ENCODE peak calls at places on chromosomes 1 and 21, in eight cellular contexts. O, S, N, Q, D, U, W and M are unnamed samples. For H3K4me1, the result is how much of the 10 kb centered on the place peaks cover.

GRCh38 chr1:164518692-164519332 is 40.2 kb upstream of the PBX1 start:
- DNase-seq in N (no peak), U (no peak), Q (no peak), O (no peak), D (peak), W (no peak), S (no peak), M (peak)

GRCh38 chr1:94006604-94007003 is 97.4 kb upstream of the GCLM start:
- DNase-seq in D (no peak), Q (no peak), W (no peak), S (no peak), U (no peak), O (no peak), N (no peak), M (no peak)

GRCh38 chr1:244730153-244730933 is 77.4 kb downstream of the DESI2 start:
- DNase-seq in Q (no peak), S (no peak), W (peak), N (no peak), O (peak), D (peak), U (peak), M (peak)

GRCh38 chr1:145707183-145707867 is at the start of gene PDZK1:
- DNase-seq in Q (no peak), N (no peak), O (no peak), S (no peak), W (no peak), U (peak), D (peak), M (no peak)

GRCh38 chr1:1554926-1555915 is 14.8 kb upstream of the TMEM240 start:
- DNase-seq in W (no peak), D (peak), S (no peak), U (peak), O (peak), Q (no peak), N (no peak), M (no peak)

GRCh38 chr1:117671781-117672501 is 66.1 kb downstream of the TENT5C start:
- DNase-seq in S (peak), U (peak), D (peak), W (peak), Q (no peak), N (no peak), O (no peak), M (peak)

GRCh38 chr1:72937905-72938304 is 655.6 kb upstream of the NEGR1 start:
- DNase-seq in S (no peak), U (no peak), W (no peak), Q (no peak), O (no peak), N (no peak), D (no peak), M (no peak)

GRCh38 chr1:8134546-8135235 is 108.6 kb upstream of the ERRFI1 start:
- DNase-seq in Q (no peak), S (no peak), D (no peak), O (no peak), U (no peak), N (no peak), W (no peak), M (no peak)

GRCh38 chr21:32021319-32022027 is 148.7 kb downstream of the HUNK start:
- DNase-seq in D (no peak), S (no peak), N (no peak), Q (no peak), O (no peak), U (no peak), W (peak), M (no peak)

GRCh38 chr1:190019717-190020116 is 457.9 kb downstream of the BRINP3 start:
- DNase-seq in D (no peak), S (no peak), Q (peak), W (no peak), N (no peak), O (no peak), U (no peak), M (no peak)

GRCh38 chr1:106637566-106637965 is 418.9 kb upstream of the PRMT6 start:
- DNase-seq in N (no peak), W (no peak), S (no peak), U (no peak), O (no peak), Q (no peak), D (no peak), M (no peak)

DNA sequence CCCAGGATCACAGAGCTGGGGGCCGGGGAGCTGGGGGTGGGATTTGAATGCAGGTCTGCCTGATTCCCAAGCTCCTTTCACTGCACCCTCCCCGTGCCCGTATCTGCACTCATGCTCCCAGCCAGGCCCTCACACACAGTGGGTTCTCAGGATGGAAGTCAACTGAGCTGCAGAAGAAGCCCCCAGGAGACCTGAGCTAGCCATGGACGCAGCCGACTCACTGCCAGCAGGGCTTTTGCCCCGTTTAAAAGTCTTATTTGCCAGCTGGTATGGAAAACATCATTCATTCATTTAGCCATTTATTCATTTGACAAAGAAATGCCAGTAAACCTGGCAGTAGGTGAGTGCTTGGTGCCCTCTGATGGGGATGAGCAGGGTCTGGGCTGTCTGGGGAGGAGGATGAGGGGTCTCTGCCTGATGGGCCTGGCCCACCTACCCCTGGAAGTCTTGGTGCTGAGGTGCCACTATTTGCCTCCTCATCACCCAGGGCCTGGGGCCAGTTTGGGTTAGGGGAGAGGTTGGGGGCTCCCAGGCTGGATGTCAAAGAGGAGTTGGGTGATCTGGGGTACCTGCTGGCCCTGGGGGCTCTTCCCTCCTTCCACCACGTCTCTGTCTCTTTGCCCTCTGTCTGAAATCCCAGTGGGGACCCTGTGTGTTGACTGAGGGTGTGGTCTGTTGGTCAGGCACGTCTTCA is 2.8 kb downstream of the TNFRSF1B start:
- DNase-seq in D (no peak), W (no peak), S (no peak), N (no peak), O (no peak), Q (no peak), U (no peak), M (no peak)
- H3K4me1 ChIP-seq in D (under half), W (under half), S (under half), N (under half), O (under half), Q (under half), U (under half), M (under half)

GRCh38 chr1:154937988-154938386 is 1.5 kb upstream of the PMVK start:
- DNase-seq in D (no peak), W (no peak), O (no peak), U (no peak), N (no peak), S (no peak), Q (no peak), M (no peak)

GRCh38 chr1:154937051-154937987 is 800 bp upstream of the PMVK start:
- DNase-seq in U (peak), N (peak), D (peak), Q (peak), O (peak), W (peak), S (peak), M (peak)

GRCh38 chr1:154940880-154941228 is 4.3 kb upstream of the PMVK start:
- DNase-seq in U (no peak), W (no peak), S (no peak), D (no peak), O (no peak), N (no peak), Q (no peak), M (peak)

GRCh38 chr1:154940213-154940879 is 3.8 kb upstream of the PMVK start:
- DNase-seq in N (no peak), W (no peak), O (no peak), D (peak), U (no peak), S (no peak), Q (no peak), M (peak)

GRCh38 chr1:154938604-154939399 is 2.3 kb upstream of the PMVK start:
- DNase-seq in U (no peak), N (no peak), S (no peak), Q (no peak), D (no peak), W (no peak), O (no peak), M (peak)
- H3K4me3 ChIP-seq in U (no peak), N (no peak), S (no peak), Q (no peak), D (no peak), W (no peak), O (no peak), M (peak)

GRCh38 chr1:116375884-116376733 is 3.1 kb downstream of the ATP1A1 start:
- DNase-seq in N (peak), Q (no peak), U (peak), O (peak), W (peak), S (peak), D (peak), M (peak)
- H3K4me1 ChIP-seq in N (half or more), Q (half or more), U (under half), O (under half), W (under half), S (half or more), D (under half), M (half or more)

GRCh38 chr1:224203243-224204016 is 20.4 kb downstream of the DEGS1 start:
- DNase-seq in N (no peak), S (peak), O (peak), D (peak), Q (no peak), U (peak), W (peak), M (peak)
- H3K4me3 ChIP-seq in N (no peak), S (no peak), O (no peak), D (no peak), Q (no peak), U (no peak), W (no peak), M (no peak)

GRCh38 chr21:39673736-39674135 is 61.0 kb downstream of the B3GALT5 start:
- DNase-seq in U (peak), O (no peak), D (no peak), S (no peak), W (no peak), N (no peak), Q (no peak), M (no peak)
- H3K4me1 ChIP-seq in U (under half), O (under half), D (under half), S (under half), W (under half), N (under half), Q (under half), M (under half)

GRCh38 chr21:17389311-17389710 is 123.5 kb upstream of the CXADR start:
- DNase-seq in S (no peak), W (no peak), N (no peak), O (no peak), U (no peak), D (no peak), Q (no peak), M (no peak)

GRCh38 chr21:17388226-17388625 is 124.6 kb upstream of the CXADR start:
- DNase-seq in W (no peak), Q (no peak), S (no peak), D (peak), N (no peak), O (no peak), U (no peak), M (no peak)

GRCh38 chr21:17390575-17390974 is 122.3 kb upstream of the CXADR start:
- DNase-seq in N (no peak), W (no peak), S (no peak), D (no peak), U (no peak), Q (no peak), O (no peak), M (no peak)

GRCh38 chr21:17387030-17387617 is 125.7 kb upstream of the CXADR start:
- DNase-seq in N (peak), D (peak), S (peak), U (peak), W (peak), Q (peak), O (peak), M (peak)

DNA sequence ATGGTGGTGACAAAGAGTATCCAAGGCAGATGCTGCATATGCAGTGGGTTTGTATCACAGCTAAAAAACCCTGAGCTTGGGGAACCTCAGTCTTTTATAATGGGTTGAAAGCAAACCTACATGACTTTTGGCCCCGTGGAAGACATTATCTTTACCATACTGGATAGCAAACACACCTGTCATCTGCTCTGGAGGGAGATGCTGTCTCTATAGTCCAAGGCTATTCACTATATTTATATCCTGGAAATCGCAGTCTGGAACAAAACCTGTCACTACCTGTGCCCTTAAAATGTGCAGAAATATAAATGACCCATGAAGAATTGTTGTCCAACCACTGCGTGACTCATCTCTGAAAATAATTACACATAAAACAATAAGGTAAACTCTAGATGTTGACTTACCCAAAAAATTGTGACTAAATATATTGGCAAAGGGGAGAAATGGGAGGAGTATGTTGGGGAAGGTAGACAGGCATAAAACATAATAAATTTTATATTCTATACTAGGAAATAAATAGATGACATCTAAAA is 121.0 kb upstream of the CXADR start:
- DNase-seq in N (no peak), D (no peak), W (no peak), O (no peak), Q (no peak), U (no peak), S (no peak), M (no peak)
- H3K4me3 ChIP-seq in N (no peak), D (no peak), W (no peak), O (no peak), Q (no peak), U (no peak), S (no peak), M (no peak)

DNA sequence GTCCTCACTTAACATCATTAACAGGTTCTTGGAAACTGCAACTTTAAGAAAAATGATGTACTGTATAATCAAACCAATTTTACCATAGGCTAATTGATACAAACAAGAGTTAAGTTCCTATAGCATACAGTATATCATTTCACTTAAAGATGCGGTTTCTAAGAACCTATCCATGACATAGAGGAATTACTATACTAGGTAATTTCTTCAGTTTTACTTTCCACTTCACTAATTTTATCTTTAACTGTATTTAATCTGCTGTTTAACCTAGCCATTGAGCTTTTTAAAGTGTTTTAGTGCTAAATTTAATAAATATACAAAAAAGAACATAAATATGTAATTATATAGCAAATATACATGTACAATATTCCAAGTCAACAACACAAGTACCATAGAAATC is 28.3 kb downstream of the SLC19A2 start:
- DNase-seq in O (no peak), S (no peak), W (no peak), U (no peak), N (no peak), Q (no peak), D (no peak), M (no peak)
- H3K4me1 ChIP-seq in O (under half), S (under half), W (under half), U (under half), N (under half), Q (under half), D (under half), M (under half)

DNA sequence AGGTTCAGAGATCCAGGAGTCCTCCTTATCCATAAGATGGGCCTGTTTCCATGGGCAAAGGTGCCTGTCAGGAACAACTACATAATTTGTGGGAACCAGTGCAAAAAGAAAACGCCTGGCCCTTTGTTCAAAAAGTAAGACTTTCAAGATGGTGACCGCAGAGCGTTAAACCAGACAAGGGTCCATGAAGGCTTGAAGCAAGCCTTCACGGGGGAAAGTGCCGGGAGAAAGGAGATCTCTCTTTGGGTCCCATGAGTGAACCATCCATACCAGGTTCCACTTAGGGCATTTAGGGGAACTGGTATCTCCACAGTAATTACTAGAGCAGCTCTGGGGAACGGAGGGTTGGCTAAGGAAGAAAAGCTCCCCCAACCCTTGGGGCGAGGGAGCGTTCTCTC is 927 bp upstream of the RASSF5 start:
- DNase-seq in N (no peak), W (no peak), Q (no peak), O (no peak), U (no peak), D (no peak), S (no peak), M (no peak)
- H3K4me3 ChIP-seq in N (no peak), W (peak), Q (no peak), O (no peak), U (peak), D (no peak), S (peak), M (no peak)